ENCODE peak calls at places on chromosomes 7 and 10, in five cellular contexts. B, K, T, C and D are unnamed samples.

GRCh38 chr10:70942125-70942524 is 53.8 kb upstream of the PCBD1 start:
- DNase-seq in B (no peak), K (no peak), T (no peak), C (no peak), D (no peak)

GRCh38 chr7:45187946-45188411 is 30.4 kb downstream of the RAMP3 start:
- DNase-seq in B (no peak), K (no peak), T (no peak), C (peak), D (no peak)

GRCh38 chr7:22920664-22921063 is 93.3 kb downstream of the HYCC1 start:
- DNase-seq in B (no peak), K (no peak), T (no peak), C (no peak), D (no peak)

GRCh38 chr10:78438094-78438906 is 404.6 kb downstream of the RPS24 start:
- DNase-seq in B (no peak), K (peak), T (no peak), C (no peak), D (no peak)

GRCh38 chr7:70092314-70093303 is 494.3 kb downstream of the AUTS2 start:
- DNase-seq in B (peak), K (no peak), T (no peak), C (no peak), D (no peak)

GRCh38 chr10:102674566-102674965 is 30.3 kb downstream of the TRIM8 start:
- DNase-seq in B (no peak), K (no peak), T (no peak), C (no peak), D (peak)

GRCh38 chr7:123649956-123650355 is 5.7 kb upstream of the LMOD2 start:
- DNase-seq in B (peak), K (no peak), T (no peak), C (no peak), D (no peak)

GRCh38 chr7:51644216-51644615 is 327.6 kb upstream of the COBL start:
- DNase-seq in B (no peak), K (no peak), T (no peak), C (no peak), D (no peak)

GRCh38 chr7:40147371-40148246 is 12.8 kb downstream of the SUGCT start:
- DNase-seq in B (peak), K (no peak), T (no peak), C (no peak), D (no peak)

GRCh38 chr7:99108615-99109014 is 35.3 kb downstream of the SMURF1 start:
- DNase-seq in B (no peak), K (no peak), T (no peak), C (no peak), D (no peak)